ENCODE peak calls at places on chromosomes 3 and 15, in five cellular contexts. J is breast epithelium, S is heart right ventricle, F is esophagus muscularis mucosa, E is mesothelial cell of epicardium. R is an unnamed sample.

GRCh38 chr15:85411992-85412538 is 31.7 kb downstream of the AKAP13 start:
- DNase-seq in J (no peak), S (no peak), F (no peak), E (no peak), R (no peak)

GRCh38 chr15:29736745-29737023 is 85.6 kb downstream of the TJP1 start:
- DNase-seq in J (no peak), S (peak), F (no peak), E (no peak), R (no peak)

GRCh38 chr3:69403406-69403934 is 17.6 kb upstream of the FRMD4B start:
- DNase-seq in J (no peak), S (no peak), F (no peak), E (no peak), R (no peak)

GRCh38 chr15:62637498-62637897 is 405.0 kb upstream of the TPM1 start:
- DNase-seq in J (no peak), S (no peak), F (peak), E (no peak), R (peak)

GRCh38 chr15:30941520-30941919 is 37.8 kb downstream of the FAN1 start:
- DNase-seq in J (no peak), S (no peak), F (no peak), E (no peak), R (no peak)

GRCh38 chr3:45795882-45796765 is at the start of gene SLC6A20:
- DNase-seq in J (no peak), S (no peak), F (no peak), E (no peak), R (peak)

GRCh38 chr15:60590935-60591490 is 112.1 kb upstream of the ICE2 start:
- DNase-seq in J (peak), S (peak), F (no peak), E (peak), R (peak)

GRCh38 chr3:129068291-129068886 is 7.8 kb downstream of the GP9 start:
- DNase-seq in J (no peak), S (no peak), F (no peak), E (no peak), R (no peak)

GRCh38 chr3:100710355-100711198 is 1.3 kb downstream of the TFG start:
- DNase-seq in J (no peak), S (peak), F (no peak), E (peak), R (no peak)

GRCh38 chr3:8500208-8500961 is 1.2 kb upstream of the LMCD1 start:
- DNase-seq in J (no peak), S (no peak), F (no peak), E (peak), R (no peak)

GRCh38 chr3:109806929-109807328 is 469.6 kb upstream of the DPPA4 start:
- DNase-seq in J (no peak), S (no peak), F (no peak), E (no peak), R (no peak)

GRCh38 chr15:43118276-43118675 is 12.4 kb upstream of the UBR1 start:
- DNase-seq in J (no peak), S (no peak), F (no peak), E (no peak), R (no peak)

GRCh38 chr15:98347001-98347400 is 301.3 kb upstream of the IGF1R start:
- DNase-seq in J (no peak), S (no peak), F (no peak), E (no peak), R (peak)

GRCh38 chr15:58201536-58201935 is 63.4 kb downstream of the AQP9 start:
- DNase-seq in J (no peak), S (no peak), F (no peak), E (no peak), R (no peak)

GRCh38 chr3:149872589-149872988 is 59.6 kb downstream of the RNF13 start:
- DNase-seq in J (no peak), S (no peak), F (no peak), E (no peak), R (no peak)

GRCh38 chr15:80182611-80183210 is 29.9 kb downstream of the FAH start:
- DNase-seq in J (no peak), S (peak), F (no peak), E (no peak), R (no peak)

GRCh38 chr15:36798366-36798765 is 218.9 kb downstream of the CDIN1 start:
- DNase-seq in J (no peak), S (no peak), F (no peak), E (no peak), R (no peak)

GRCh38 chr3:195259146-195259563 is 11.8 kb downstream of the XXYLT1 start:
- DNase-seq in J (no peak), S (no peak), F (no peak), E (no peak), R (no peak)

DNA sequence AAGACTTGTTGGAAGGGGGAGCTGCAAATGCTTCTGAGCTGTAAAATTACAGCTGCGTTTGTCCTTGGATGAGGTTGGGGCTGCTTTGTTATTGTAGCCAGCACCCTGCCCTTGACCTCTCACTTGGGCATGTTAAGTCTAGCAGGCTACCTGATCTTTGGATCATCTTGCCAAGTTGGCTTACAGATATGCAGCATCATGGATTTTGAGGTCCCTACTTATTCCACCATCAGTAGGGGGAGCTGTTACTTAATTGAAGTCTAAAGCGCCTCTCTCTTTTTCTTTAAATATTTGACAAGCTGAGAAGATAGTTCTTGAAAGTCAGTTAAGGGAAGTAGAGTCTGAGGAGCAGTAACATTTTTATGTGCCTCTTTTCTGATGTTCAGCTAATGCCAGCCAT is 793.0 kb downstream of the MCTP2 start:
- DNase-seq in J (no peak), S (no peak), F (no peak), E (no peak), R (no peak)
- TF ChIP-seq CTCF in J (no peak), S (peak), F (peak), E (peak), R (peak)

DNA sequence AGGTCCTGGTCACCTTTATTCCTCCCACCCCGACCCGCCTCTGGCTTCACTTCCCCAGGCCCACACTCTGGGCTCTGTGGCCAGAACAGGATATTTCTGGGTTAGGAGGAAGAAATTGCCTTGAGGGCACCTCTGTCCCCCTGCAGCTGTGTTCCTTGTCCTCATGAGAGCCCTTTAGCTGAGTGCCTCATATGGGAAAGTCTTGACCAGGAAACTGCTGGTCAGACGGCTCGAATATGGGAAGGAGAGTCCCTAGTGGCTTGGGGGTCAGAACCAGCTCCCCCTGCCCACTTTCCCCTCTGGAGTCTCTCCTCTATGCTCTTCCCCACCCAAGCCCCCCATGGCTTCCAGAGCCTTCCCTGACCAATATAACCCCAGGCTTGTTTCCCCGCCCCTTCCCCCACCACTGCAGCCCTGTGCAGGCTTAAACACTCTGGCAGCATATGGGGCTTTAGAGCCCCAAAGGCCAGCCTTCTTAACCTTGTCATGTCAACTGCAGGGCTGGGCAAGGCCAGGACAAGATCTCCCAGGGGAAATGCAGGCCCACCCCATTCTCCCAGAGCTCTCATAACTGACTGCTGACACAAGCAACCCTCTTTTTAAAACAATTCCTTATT is 36.4 kb downstream of the SEC22C start:
- DNase-seq in J (no peak), S (no peak), F (no peak), E (no peak), R (no peak)
- TF ChIP-seq CTCF in J (no peak), S (no peak), F (no peak), E (no peak), R (peak)

DNA sequence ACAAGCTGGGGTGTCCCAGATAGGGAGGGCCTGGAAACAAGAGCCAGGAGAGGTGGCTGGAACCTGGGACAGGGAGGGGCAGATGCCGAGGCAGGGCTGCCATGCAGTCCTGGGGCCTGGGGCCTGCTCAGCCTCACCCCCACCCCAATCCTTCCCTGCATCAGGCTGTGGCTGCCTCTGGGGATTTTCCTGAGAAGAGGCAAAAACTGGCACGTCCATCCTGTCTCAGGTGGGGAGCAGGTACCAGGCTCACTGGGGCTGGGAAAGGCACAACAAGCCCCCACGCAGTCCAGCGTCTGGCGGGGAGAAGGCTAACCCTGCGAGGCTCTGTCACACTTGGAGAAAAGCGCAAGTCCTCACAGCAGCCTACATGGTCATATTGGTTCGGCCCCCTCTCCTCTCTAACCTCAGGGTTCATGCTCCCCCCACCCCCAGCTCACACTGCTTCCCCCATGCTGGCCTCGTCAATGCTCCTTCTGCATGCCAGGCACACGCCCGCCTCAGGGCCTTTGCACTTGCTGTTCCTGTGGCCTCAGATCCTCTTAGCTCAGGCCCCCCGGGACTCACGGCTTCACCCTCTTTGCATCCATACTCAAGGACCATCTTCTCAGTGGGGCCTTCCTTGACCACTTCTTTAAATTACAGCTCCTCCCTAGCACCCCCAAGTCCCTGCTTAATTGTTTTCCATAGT is 53.1 kb downstream of the LINGO1 start:
- DNase-seq in J (no peak), S (no peak), F (no peak), E (no peak), R (no peak)
- TF ChIP-seq CTCF in J (no peak), S (no peak), F (no peak), E (no peak), R (no peak)

DNA sequence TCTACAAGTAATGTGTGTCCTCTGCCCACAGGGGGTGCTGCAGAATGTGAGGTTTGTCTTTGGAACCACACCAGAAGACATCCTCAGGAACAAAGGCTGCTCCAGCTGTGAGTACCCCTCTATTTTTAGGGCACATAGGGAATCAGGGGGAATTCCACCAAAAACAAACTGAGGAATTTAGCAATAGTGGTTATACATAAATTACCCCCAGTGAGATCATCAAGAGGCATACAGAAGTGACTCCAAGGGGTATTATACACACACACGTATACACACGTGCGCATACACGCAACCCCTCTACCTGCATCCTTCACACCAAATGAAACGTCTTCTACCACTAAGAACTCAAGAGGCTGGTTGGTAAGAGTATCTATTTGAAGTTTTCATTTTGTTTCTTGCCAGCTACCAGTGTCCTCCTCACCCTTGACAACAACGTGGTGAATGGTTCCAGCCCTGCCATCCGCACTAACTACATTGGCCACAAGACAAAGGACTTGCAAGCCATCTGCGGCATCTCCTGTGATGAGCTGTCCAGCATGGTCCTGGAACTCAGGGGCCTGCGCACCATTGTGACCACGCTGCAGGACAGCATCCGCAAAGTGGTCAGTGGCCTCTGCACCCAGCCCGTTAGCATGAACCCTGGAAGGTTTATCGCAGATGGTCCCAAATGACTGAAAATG is 2.8 kb downstream of the THBS1 start:
- DNase-seq in J (no peak), S (no peak), F (no peak), E (no peak), R (no peak)
- TF ChIP-seq CTCF in J (no peak), S (peak), F (peak), E (peak), R (peak)

DNA sequence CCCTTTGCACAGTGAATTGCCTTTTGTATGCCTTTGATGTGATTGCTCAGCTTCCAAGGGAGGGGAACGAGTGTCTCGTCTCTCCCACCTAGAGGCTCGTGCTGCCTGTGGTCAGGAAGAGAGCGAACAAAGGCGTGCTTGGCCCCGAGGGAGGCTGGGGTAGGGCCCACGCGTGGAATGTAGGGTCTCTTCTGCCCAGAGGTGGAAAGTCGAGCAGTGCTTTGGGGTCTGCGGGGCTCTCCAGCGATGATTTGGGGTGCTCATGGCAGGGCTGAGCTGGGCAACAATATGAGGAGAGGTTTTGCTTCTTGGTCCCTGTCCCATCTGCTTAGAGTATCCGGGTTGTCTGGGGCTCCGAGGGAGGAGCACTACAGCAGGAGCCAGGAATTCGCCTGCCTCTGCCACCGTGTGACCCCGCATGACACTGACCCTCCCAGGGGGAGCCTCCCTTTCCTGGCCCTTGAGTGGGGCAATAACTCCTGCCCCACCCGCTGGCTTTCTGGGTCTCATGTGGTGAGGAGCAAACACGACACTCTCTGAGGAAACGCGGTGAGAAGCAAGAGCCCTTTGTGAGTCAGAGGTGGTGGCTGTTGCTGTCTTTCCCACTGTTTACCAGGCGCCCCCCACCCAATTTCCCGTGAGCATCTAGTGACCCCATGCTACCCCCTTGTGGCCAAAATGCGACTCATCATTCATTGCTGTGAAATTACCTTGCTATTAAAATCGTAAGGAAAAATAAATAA is 29.6 kb downstream of the CCNL1 start:
- DNase-seq in J (peak), S (peak), F (no peak), E (peak), R (no peak)
- TF ChIP-seq CTCF in J (peak), S (peak), F (peak), E (peak), R (peak)

GRCh38 chr3:191813245-191813644 is 352.3 kb downstream of the PYDC2 start:
- DNase-seq in J (no peak), S (no peak), F (no peak), E (no peak), R (no peak)

GRCh38 chr3:191804935-191805334 is 344.0 kb downstream of the PYDC2 start:
- DNase-seq in J (no peak), S (no peak), F (no peak), E (no peak), R (no peak)

DNA sequence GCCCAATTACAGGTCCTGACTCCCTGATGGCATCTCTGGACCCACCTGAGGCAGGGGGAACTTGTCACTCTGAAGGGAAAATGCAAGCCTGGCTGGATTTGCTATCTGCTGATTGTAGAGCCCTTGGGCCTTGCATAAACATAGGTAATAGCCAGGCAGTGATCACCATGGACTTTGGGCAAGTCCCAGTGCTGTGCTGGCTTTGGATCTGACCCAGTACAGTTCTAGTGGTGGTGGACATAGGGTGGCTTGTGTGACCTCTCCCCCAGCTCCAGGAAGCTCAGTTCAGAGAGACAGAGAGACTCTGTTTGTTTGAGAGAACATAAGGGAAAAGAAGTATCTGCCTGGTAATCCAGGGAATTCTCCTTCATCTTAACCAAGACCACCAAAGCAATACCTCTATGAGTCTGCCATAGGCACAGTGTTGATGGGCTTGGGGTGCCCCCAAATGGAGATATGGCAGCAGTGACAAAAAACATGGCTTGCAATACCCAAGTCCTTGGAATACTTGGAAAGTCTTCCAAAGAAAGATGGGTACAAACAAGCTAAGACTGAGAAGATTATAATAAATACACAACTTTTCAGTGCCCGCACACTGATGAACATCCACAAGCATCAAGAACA is 348.5 kb downstream of the PYDC2 start:
- DNase-seq in J (no peak), S (no peak), F (no peak), E (no peak), R (no peak)
- TF ChIP-seq CTCF in J (no peak), S (peak), F (no peak), E (no peak), R (peak)

GRCh38 chr3:180600473-180600872 is 1.5 kb upstream of the TTC14 start:
- DNase-seq in J (no peak), S (no peak), F (no peak), E (no peak), R (no peak)

DNA sequence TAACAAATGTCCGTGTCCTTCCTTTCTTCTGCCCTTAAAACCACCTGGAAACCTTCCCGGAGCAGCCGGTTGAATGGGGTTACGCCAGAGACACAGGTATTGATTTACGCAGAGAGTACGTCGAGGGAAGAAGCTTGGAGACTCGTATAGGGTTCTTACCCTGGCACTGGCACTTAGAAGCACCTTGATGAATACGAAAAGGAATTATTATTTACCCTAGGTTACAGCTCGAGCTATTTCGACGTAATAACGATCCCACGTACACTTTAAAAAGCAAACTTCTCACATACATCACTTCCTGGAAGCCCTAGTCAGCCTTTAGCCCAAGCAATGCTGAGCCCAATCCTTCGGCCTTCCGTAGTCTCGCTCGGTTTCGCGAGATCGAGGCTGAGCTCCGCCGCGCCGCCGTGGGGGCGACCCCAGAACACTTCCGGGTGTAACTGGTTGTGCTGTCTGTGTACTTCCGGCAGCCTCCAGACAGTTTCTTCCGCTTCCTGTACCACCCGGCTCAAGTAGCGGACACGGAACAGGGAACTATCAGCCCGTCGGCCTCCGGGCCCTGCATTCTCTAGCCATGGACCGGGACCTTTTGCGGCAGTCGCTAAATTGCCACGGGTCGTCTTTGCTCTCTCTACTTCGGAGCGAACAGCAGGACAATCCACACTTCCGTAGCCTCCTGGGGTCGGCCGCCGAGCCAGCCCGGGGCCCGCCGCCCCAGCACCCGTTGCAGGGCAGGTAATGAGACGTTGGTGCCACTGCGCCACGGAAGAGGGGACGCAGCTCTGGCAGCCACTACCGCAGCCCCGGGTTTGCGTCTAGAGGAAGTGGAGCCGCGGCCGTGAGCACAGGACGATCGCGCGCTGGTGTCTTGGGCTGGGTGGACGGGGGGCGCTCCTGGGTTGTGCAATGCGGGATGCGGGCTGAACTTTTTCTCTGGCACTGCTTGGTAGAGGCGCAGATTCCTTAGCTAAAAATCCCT is at the start of gene TTC14:
- DNase-seq in J (peak), S (peak), F (peak), E (peak), R (peak)
- TF ChIP-seq CTCF in J (no peak), S (peak), F (no peak), E (no peak), R (peak)

DNA sequence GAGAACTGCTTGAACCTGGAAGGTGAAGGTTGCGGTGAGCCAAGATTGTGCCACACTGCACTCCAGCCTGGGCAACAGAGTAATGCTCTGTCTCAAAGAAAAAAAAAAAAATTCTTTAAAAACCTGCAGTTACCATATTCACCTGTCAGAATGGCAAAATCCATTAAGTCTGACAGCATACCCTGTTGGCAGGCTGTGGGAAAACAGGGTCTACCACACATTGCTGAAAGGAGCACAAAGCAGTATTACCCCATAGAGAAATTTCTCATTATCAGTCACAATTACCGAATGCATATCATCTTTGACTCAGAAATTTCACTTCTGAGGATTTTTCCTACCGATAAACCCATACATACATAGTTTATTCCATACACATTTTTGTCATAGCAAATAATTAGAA is 264.1 kb upstream of the SLCO3A1 start:
- DNase-seq in J (no peak), S (no peak), F (no peak), E (no peak), R (no peak)
- TF ChIP-seq CTCF in J (no peak), S (no peak), F (no peak), E (no peak), R (no peak)

GRCh38 chr3:39191103-39191502 is 1.3 kb downstream of the XIRP1 start:
- DNase-seq in J (no peak), S (no peak), F (no peak), E (no peak), R (no peak)
- TF ChIP-seq CTCF in J (no peak), S (no peak), F (no peak), E (no peak), R (no peak)

R was measured in osteocyte.